ENCODE peak calls at places on chromosome 20, in eight cellular contexts. One of them, this sample, is unnamed.

GRCh38 chr20:48458601-48459385 is 369.0 kb downstream of the PREX1 start:
- DNase-seq in CD4-positive, CD25-positive, alpha-beta regulatory T cell: no peak
- DNase-seq in lower leg skin: peak; percentile 61
- DNase-seq in memory B cell: no peak
- DNase-seq in GM04504: no peak
- DNase-seq in mesendoderm: no peak
- DNase-seq in Kasumi-1: no peak
- DNase-seq in Calu3: no peak
- DNase-seq in this sample: no peak

GRCh38 chr20:40754372-40754943 is 65.4 kb upstream of the MAFB start:
- DNase-seq in CD4-positive, CD25-positive, alpha-beta regulatory T cell: no peak
- DNase-seq in lower leg skin: no peak
- DNase-seq in memory B cell: no peak
- DNase-seq in GM04504: no peak
- DNase-seq in mesendoderm: no peak
- DNase-seq in Kasumi-1: no peak
- DNase-seq in Calu3: no peak
- DNase-seq in this sample: no peak

GRCh38 chr20:46752639-46753235 is 43.3 kb downstream of the SLC2A10 start:
- DNase-seq in CD4-positive, CD25-positive, alpha-beta regulatory T cell: peak; percentile 61
- DNase-seq in lower leg skin: no peak
- DNase-seq in memory B cell: no peak
- DNase-seq in GM04504: no peak
- DNase-seq in mesendoderm: peak; percentile 55
- DNase-seq in Kasumi-1: peak; percentile 79
- DNase-seq in Calu3: peak; percentile 80
- DNase-seq in this sample: no peak

GRCh38 chr20:64024141-64024990 is 11.6 kb upstream of the C20orf204 start:
- DNase-seq in CD4-positive, CD25-positive, alpha-beta regulatory T cell: no peak
- DNase-seq in lower leg skin: no peak
- DNase-seq in memory B cell: no peak
- DNase-seq in GM04504: no peak
- DNase-seq in mesendoderm: no peak
- DNase-seq in Kasumi-1: no peak
- DNase-seq in Calu3: no peak
- DNase-seq in this sample: no peak

GRCh38 chr20:31712564-31713311 is 9.9 kb downstream of the BCL2L1 start:
- DNase-seq in CD4-positive, CD25-positive, alpha-beta regulatory T cell: no peak
- DNase-seq in lower leg skin: peak; percentile 97
- DNase-seq in memory B cell: no peak
- DNase-seq in GM04504: peak; percentile 59
- DNase-seq in mesendoderm: peak; percentile 93
- DNase-seq in Kasumi-1: no peak
- DNase-seq in Calu3: peak; percentile 91
- DNase-seq in this sample: peak; percentile 64

GRCh38 chr20:47559141-47559540 is 57.5 kb downstream of the NCOA3 start:
- DNase-seq in CD4-positive, CD25-positive, alpha-beta regulatory T cell: no peak
- DNase-seq in lower leg skin: no peak
- DNase-seq in memory B cell: no peak
- DNase-seq in GM04504: no peak
- DNase-seq in mesendoderm: no peak
- DNase-seq in Kasumi-1: no peak
- DNase-seq in Calu3: no peak
- DNase-seq in this sample: no peak

GRCh38 chr20:37598101-37598530 is 70.4 kb upstream of the BLCAP start:
- DNase-seq in CD4-positive, CD25-positive, alpha-beta regulatory T cell: no peak
- DNase-seq in lower leg skin: no peak
- DNase-seq in memory B cell: no peak
- DNase-seq in GM04504: no peak
- DNase-seq in mesendoderm: peak; percentile 50
- DNase-seq in Kasumi-1: no peak
- DNase-seq in Calu3: no peak
- DNase-seq in this sample: no peak

GRCh38 chr20:38311100-38311499 is 7.1 kb downstream of the BPI start:
- DNase-seq in CD4-positive, CD25-positive, alpha-beta regulatory T cell: no peak
- DNase-seq in lower leg skin: no peak
- DNase-seq in memory B cell: no peak
- DNase-seq in GM04504: no peak
- DNase-seq in mesendoderm: no peak
- DNase-seq in Kasumi-1: no peak
- DNase-seq in Calu3: no peak
- DNase-seq in this sample: no peak

GRCh38 chr20:38073307-38074010 is 39.9 kb downstream of the RPRD1B start:
- DNase-seq in CD4-positive, CD25-positive, alpha-beta regulatory T cell: peak; percentile 67
- DNase-seq in lower leg skin: no peak
- DNase-seq in memory B cell: peak; percentile 72
- DNase-seq in GM04504: peak; percentile 78
- DNase-seq in mesendoderm: peak; percentile 81
- DNase-seq in Kasumi-1: peak; percentile 82
- DNase-seq in Calu3: peak; percentile 77
- DNase-seq in this sample: peak; percentile 85

GRCh38 chr20:44709797-44710196 is 5.4 kb upstream of the CCN5 start:
- DNase-seq in CD4-positive, CD25-positive, alpha-beta regulatory T cell: no peak
- DNase-seq in lower leg skin: no peak
- DNase-seq in memory B cell: no peak
- DNase-seq in GM04504: no peak
- DNase-seq in mesendoderm: no peak
- DNase-seq in Kasumi-1: no peak
- DNase-seq in Calu3: no peak
- DNase-seq in this sample: no peak

GRCh38 chr20:43383026-43383795 is 74.5 kb upstream of the SRSF6 start:
- DNase-seq in CD4-positive, CD25-positive, alpha-beta regulatory T cell: no peak
- DNase-seq in lower leg skin: peak; percentile 39
- DNase-seq in memory B cell: no peak
- DNase-seq in GM04504: no peak
- DNase-seq in mesendoderm: peak; percentile 50
- DNase-seq in Kasumi-1: no peak
- DNase-seq in Calu3: no peak
- DNase-seq in this sample: no peak

GRCh38 chr20:9185511-9185910 is 116.6 kb downstream of the PLCB4 start:
- DNase-seq in CD4-positive, CD25-positive, alpha-beta regulatory T cell: no peak
- DNase-seq in lower leg skin: no peak
- DNase-seq in memory B cell: no peak
- DNase-seq in GM04504: no peak
- DNase-seq in mesendoderm: peak; percentile 70
- DNase-seq in Kasumi-1: no peak
- DNase-seq in Calu3: no peak
- DNase-seq in this sample: no peak

GRCh38 chr20:52864895-52865590 is 107.1 kb upstream of the TSHZ2 start:
- DNase-seq in CD4-positive, CD25-positive, alpha-beta regulatory T cell: no peak
- DNase-seq in lower leg skin: no peak
- DNase-seq in memory B cell: no peak
- DNase-seq in GM04504: no peak
- DNase-seq in mesendoderm: no peak
- DNase-seq in Kasumi-1: no peak
- DNase-seq in Calu3: no peak
- DNase-seq in this sample: no peak

GRCh38 chr20:43842126-43843020 is 72.3 kb upstream of the TOX2 start:
- DNase-seq in CD4-positive, CD25-positive, alpha-beta regulatory T cell: no peak
- DNase-seq in lower leg skin: peak; percentile 57
- DNase-seq in memory B cell: no peak
- DNase-seq in GM04504: no peak
- DNase-seq in mesendoderm: no peak
- DNase-seq in Kasumi-1: no peak
- DNase-seq in Calu3: no peak
- DNase-seq in this sample: no peak

GRCh38 chr20:2599265-2600060 is 53.0 kb upstream of the NOP56 start:
- DNase-seq in CD4-positive, CD25-positive, alpha-beta regulatory T cell: no peak
- DNase-seq in lower leg skin: no peak
- DNase-seq in memory B cell: no peak
- DNase-seq in GM04504: no peak
- DNase-seq in mesendoderm: peak; percentile 40
- DNase-seq in Kasumi-1: no peak
- DNase-seq in Calu3: no peak
- DNase-seq in this sample: no peak

GRCh38 chr20:62063981-62064787 is 1.5 kb downstream of the TAF4 start:
- DNase-seq in CD4-positive, CD25-positive, alpha-beta regulatory T cell: no peak
- DNase-seq in lower leg skin: no peak
- DNase-seq in memory B cell: no peak
- DNase-seq in GM04504: no peak
- DNase-seq in mesendoderm: peak; percentile 57
- DNase-seq in Kasumi-1: no peak
- DNase-seq in Calu3: peak; percentile 72
- DNase-seq in this sample: no peak

GRCh38 chr20:10654630-10655029 is 19.2 kb downstream of the JAG1 start:
- DNase-seq in CD4-positive, CD25-positive, alpha-beta regulatory T cell: no peak
- DNase-seq in lower leg skin: no peak
- DNase-seq in memory B cell: no peak
- DNase-seq in GM04504: no peak
- DNase-seq in mesendoderm: peak; percentile 65
- DNase-seq in Kasumi-1: no peak
- DNase-seq in Calu3: peak; percentile 56
- DNase-seq in this sample: no peak